ENCODE peak calls at places on chromosomes 3 and 15, in eight cellular contexts. G is left ventricle myocardium inferior, V is colonic mucosa, H is breast epithelium, M is WERI-Rb-1, Z is endothelial cell, T is CD14-positive monocyte, F is MCF 10A. S is an unnamed sample.

GRCh38 chr3:14379842-14380241 is 22.6 kb upstream of the SLC6A6 start:
- DNase-seq in G (no peak), V (no peak), H (no peak), M (no peak), Z (no peak), T (no peak), F (peak), S (no peak)

GRCh38 chr3:173138031-173138430 is 3.0 kb downstream of the SPATA16 start:
- DNase-seq in G (no peak), V (no peak), H (no peak), M (no peak), Z (no peak), T (no peak), F (no peak), S (no peak)

GRCh38 chr15:89874926-89875564 is 18.7 kb downstream of the AP3S2 start:
- DNase-seq in G (peak), V (peak), H (peak), M (peak), Z (peak), T (peak), F (peak), S (peak)

GRCh38 chr3:190053919-190054672 is 66.6 kb downstream of the P3H2 start:
- DNase-seq in G (peak), V (no peak), H (no peak), M (no peak), Z (no peak), T (no peak), F (peak), S (no peak)

GRCh38 chr3:65532164-65532563 is 506.6 kb downstream of the MAGI1 start:
- DNase-seq in G (no peak), V (no peak), H (no peak), M (no peak), Z (no peak), T (no peak), F (no peak), S (no peak)

GRCh38 chr15:101091080-101092017 is 160.5 kb downstream of the CHSY1 start:
- DNase-seq in G (peak), V (no peak), H (no peak), M (no peak), Z (peak), T (no peak), F (no peak), S (no peak)

GRCh38 chr3:147890114-147890513 is 480.9 kb downstream of the ZIC1 start:
- DNase-seq in G (no peak), V (no peak), H (no peak), M (no peak), Z (no peak), T (no peak), F (no peak), S (no peak)

GRCh38 chr15:67127334-67127664 is 61.9 kb downstream of the SMAD3 start:
- DNase-seq in G (no peak), V (peak), H (no peak), M (no peak), Z (no peak), T (no peak), F (peak), S (peak)

GRCh38 chr15:57692709-57693108 is 13.8 kb upstream of the POLR2M start:
- DNase-seq in G (no peak), V (no peak), H (no peak), M (no peak), Z (no peak), T (no peak), F (peak), S (no peak)

GRCh38 chr3:49311283-49311682 is 28.6 kb downstream of the USP4 start:
- DNase-seq in G (no peak), V (no peak), H (no peak), M (no peak), Z (no peak), T (no peak), F (no peak), S (no peak)

GRCh38 chr15:37106490-37107001 is 6.2 kb upstream of the MEIS2 start:
- DNase-seq in G (peak), V (no peak), H (no peak), M (peak), Z (peak), T (no peak), F (no peak), S (no peak)

GRCh38 chr3:1808590-1808989 is 290.1 kb upstream of the CNTN4 start:
- DNase-seq in G (no peak), V (no peak), H (no peak), M (no peak), Z (no peak), T (no peak), F (no peak), S (no peak)

GRCh38 chr15:87572381-87572780 is 684.2 kb downstream of the NTRK3 start:
- DNase-seq in G (no peak), V (no peak), H (no peak), M (no peak), Z (no peak), T (no peak), F (no peak), S (no peak)

GRCh38 chr3:55692958-55693558 is 206.0 kb upstream of the WNT5A start:
- DNase-seq in G (no peak), V (no peak), H (no peak), M (no peak), Z (no peak), T (no peak), F (peak), S (no peak)

GRCh38 chr3:11624161-11624560 is 19.6 kb downstream of the VGLL4 start:
- DNase-seq in G (no peak), V (no peak), H (no peak), M (no peak), Z (no peak), T (no peak), F (no peak), S (no peak)

GRCh38 chr15:33700695-33701303 is 267.5 kb upstream of the CHRM5 start:
- DNase-seq in G (peak), V (peak), H (peak), M (peak), Z (peak), T (peak), F (peak), S (peak)

GRCh38 chr3:168459229-168459784 is 363.6 kb upstream of the GOLIM4 start:
- DNase-seq in G (no peak), V (no peak), H (no peak), M (no peak), Z (no peak), T (no peak), F (no peak), S (no peak)

GRCh38 chr3:44206862-44207652 is 34.6 kb upstream of the TOPAZ1 start:
- DNase-seq in G (no peak), V (no peak), H (no peak), M (no peak), Z (no peak), T (no peak), F (no peak), S (no peak)

GRCh38 chr15:79897701-79898113 is 893 bp upstream of the MTHFS start:
- DNase-seq in G (no peak), V (no peak), H (no peak), M (no peak), Z (no peak), T (no peak), F (no peak), S (no peak)

GRCh38 chr3:177443469-177443868 is 246.2 kb upstream of the TBL1XR1 start:
- DNase-seq in G (no peak), V (peak), H (peak), M (no peak), Z (no peak), T (no peak), F (peak), S (peak)

GRCh38 chr15:81038975-81039607 is 38.4 kb downstream of the TLNRD1 start:
- DNase-seq in G (no peak), V (no peak), H (no peak), M (no peak), Z (peak), T (no peak), F (peak), S (no peak)

GRCh38 chr3:132654190-132654589 is 5.4 kb downstream of the ACAD11 start:
- DNase-seq in G (no peak), V (no peak), H (no peak), M (no peak), Z (no peak), T (no peak), F (no peak), S (no peak)

DNA sequence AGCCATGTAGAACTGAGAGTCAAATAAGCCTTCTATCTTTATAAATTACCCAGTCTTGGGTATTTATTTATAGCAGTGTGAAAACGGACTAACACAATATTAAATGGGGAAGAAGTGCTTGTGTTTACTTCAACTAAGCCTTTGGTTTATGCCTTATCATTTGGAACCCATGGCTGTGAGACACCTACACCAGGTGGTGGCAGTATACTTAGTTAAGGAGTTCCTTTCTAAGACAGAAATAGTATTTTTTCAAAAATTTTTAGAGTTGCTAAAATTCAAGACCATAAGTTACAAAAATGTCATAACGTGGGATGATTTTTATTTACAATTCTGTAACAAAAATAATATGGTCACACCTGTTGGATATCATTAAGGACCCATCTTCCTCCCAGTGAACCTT is 354.5 kb upstream of the SOX14 start:
- DNase-seq in G (no peak), V (no peak), H (no peak), M (peak), Z (no peak), T (no peak), F (no peak), S (no peak)
- TF ChIP-seq CTCF in G (no peak), V (no peak), H (no peak), M (no peak), Z (no peak), T (no peak), F (no peak), S (no peak)

DNA sequence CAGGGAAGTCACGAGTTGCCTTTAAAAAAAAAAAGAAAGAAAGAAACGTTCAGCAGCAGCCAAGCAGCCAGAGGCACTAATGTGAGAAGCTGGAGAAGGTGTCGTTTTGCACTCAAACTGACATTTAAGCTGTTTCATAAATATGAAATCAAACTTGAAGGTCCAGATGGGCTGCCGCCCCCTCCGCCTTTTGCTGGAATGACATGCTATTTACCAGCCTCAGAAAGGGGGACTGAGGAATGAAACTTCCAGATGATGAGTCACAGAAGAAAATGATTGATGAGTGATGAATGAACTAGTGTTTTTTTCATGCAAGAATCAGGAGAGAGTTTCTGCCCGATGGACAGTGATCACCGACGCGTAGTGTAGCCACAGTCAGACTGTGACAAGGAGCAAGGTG is 396.8 kb downstream of the IGSF11 start:
- DNase-seq in G (no peak), V (no peak), H (no peak), M (no peak), Z (no peak), T (no peak), F (no peak), S (no peak)
- TF ChIP-seq CTCF in G (no peak), V (no peak), H (no peak), M (no peak), Z (no peak), T (no peak), F (no peak), S (no peak)

GRCh38 chr3:146598486-146598885 is 6.7 kb downstream of the PLSCR5 start:
- DNase-seq in G (no peak), V (no peak), H (no peak), M (no peak), Z (no peak), T (no peak), F (no peak), S (no peak)

GRCh38 chr3:146589899-146590508 is 15.1 kb downstream of the PLSCR5 start:
- DNase-seq in G (no peak), V (peak), H (no peak), M (peak), Z (peak), T (no peak), F (peak), S (peak)

GRCh38 chr3:146593776-146594175 is 11.4 kb downstream of the PLSCR5 start:
- DNase-seq in G (no peak), V (no peak), H (no peak), M (no peak), Z (no peak), T (no peak), F (no peak), S (no peak)

GRCh38 chr3:146590521-146590920 is 14.6 kb downstream of the PLSCR5 start:
- DNase-seq in G (no peak), V (no peak), H (no peak), M (no peak), Z (no peak), T (no peak), F (no peak), S (no peak)

DNA sequence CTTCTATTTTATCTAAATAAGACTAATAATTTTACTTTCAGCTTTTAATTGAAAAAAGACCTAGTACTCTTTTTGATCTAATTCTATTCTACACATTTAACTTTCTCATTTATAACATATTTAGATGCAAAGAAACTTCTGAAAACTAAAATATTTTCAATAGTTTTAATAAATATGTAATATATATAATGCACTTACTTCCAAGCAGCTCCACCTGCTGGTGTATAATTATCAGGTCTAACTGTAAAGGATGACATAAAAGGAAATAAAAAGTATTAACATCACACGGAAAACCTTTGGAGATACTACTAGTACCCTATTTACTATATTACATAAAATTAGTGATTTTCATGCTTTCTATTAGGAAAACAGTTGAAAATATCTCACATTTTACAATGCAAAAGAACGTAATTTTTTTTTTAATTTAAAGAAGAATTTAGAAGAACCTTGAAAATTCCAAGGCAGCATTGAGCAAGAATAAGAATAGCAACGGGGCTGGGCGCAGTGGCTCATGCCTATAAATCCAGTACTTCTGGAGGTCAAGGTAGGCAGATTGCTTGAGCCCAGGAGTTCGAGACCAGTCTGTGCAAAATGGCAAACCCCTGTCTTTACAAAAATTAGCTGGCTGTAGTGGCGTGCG is 10.2 kb downstream of the PLSCR5 start:
- DNase-seq in G (no peak), V (no peak), H (no peak), M (no peak), Z (no peak), T (no peak), F (peak), S (no peak)
- TF ChIP-seq CTCF in G (peak), V (peak), H (no peak), M (no peak), Z (peak), T (peak), F (peak), S (peak)

GRCh38 chr3:128725932-128726690 is at the start of gene RAB7A:
- DNase-seq in G (peak), V (peak), H (peak), M (peak), Z (peak), T (peak), F (peak), S (peak)
- TF ChIP-seq CTCF in G (no peak), V (no peak), H (no peak), M (no peak), Z (no peak), T (no peak), F (no peak), S (no peak)

GRCh38 chr3:8501388-8502131 is at the start of gene LMCD1:
- DNase-seq in G (peak), V (peak), H (peak), M (peak), Z (peak), T (peak), F (peak), S (peak)
- TF ChIP-seq CTCF in G (peak), V (no peak), H (no peak), M (no peak), Z (no peak), T (no peak), F (no peak), S (no peak)

DNA sequence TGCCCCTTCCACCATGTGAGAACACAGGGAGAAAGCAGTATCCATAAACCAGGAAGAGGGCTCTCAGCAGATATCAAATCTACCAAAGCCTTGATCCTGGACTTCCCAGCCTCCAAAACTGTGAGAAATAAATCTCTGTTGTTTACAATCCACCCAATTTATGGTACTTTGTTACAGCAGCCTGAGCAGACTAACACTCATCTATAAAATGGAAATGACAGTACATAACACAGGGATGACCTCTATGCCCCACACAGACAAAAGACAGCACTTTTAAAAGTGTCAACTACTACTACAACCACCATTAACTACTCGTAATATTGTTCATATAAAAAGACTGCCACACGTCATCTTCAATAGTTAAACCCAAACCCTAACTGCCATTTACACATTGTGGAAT is 5.7 kb downstream of the RYK start:
- DNase-seq in G (no peak), V (no peak), H (no peak), M (no peak), Z (no peak), T (no peak), F (no peak), S (no peak)
- TF ChIP-seq CTCF in G (no peak), V (no peak), H (no peak), M (no peak), Z (no peak), T (no peak), F (no peak), S (no peak)

GRCh38 chr3:71189480-71189879 is 394.0 kb downstream of the FOXP1 start:
- DNase-seq in G (no peak), V (no peak), H (no peak), M (no peak), Z (no peak), T (no peak), F (no peak), S (no peak)

GRCh38 chr3:71197841-71198565 is 385.5 kb downstream of the FOXP1 start:
- DNase-seq in G (no peak), V (no peak), H (no peak), M (no peak), Z (no peak), T (no peak), F (no peak), S (no peak)

GRCh38 chr3:71195492-71195891 is 388.0 kb downstream of the FOXP1 start:
- DNase-seq in G (no peak), V (no peak), H (no peak), M (no peak), Z (no peak), T (no peak), F (peak), S (no peak)

GRCh38 chr3:71191031-71191482 is 392.5 kb downstream of the FOXP1 start:
- DNase-seq in G (no peak), V (no peak), H (no peak), M (no peak), Z (no peak), T (no peak), F (no peak), S (no peak)

DNA sequence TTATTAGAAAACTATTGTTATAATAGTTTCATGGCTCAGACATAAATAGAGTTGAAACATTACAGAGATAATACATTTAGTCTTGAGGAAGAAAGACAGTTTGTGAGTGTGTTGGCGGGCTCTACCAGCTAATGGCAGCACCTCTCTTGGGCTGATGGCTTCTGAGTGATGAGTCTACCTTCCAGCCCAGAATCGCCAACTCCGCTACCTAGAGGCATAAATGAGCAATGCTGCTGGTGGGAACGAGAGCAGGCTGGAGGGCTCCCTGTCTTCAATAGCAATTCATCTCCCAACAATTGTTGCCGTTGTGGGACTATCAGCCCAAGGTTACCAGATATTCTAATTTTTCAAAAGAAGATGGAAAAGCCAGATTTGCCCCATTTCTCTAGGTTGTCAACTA is 388.7 kb downstream of the FOXP1 start:
- DNase-seq in G (no peak), V (no peak), H (no peak), M (no peak), Z (no peak), T (no peak), F (no peak), S (no peak)
- TF ChIP-seq CTCF in G (no peak), V (no peak), H (no peak), M (no peak), Z (no peak), T (no peak), F (no peak), S (no peak)

DNA sequence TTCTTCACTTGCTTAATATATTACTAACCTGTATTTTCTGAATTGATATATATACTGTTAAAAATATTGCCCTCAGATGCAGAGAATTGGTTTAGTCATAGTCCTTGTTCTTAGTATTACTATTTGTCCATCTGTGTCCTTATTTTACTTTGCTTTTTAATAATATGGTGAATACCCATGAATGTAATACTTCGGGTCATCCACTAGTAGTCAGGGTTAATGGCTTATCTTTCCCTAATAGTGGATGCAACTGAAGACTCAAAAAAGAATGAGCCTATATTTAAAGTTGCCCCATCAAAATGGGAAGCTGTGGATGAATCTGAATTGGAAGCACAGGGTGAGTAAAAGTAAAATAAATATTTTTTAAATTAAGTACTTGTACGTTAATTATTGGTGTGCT is 36.5 kb downstream of the U2SURP start:
- DNase-seq in G (no peak), V (no peak), H (no peak), M (no peak), Z (no peak), T (no peak), F (peak), S (no peak)
- TF ChIP-seq CTCF in G (no peak), V (no peak), H (no peak), M (no peak), Z (peak), T (peak), F (peak), S (no peak)

S was measured in Calu3.